ENCODE peak calls at places on chromosomes 12 and 14, in four cellular contexts. Y, O, B and P are unnamed samples.

GRCh38 chr12:56151672-56152131 is 685 bp upstream of the MYL6B start:
- DNase-seq in B (no peak), Y (peak; percentile 53), O (no peak), P (no peak)

GRCh38 chr14:84760506-84760905 is 769.4 kb upstream of the FLRT2 start:
- DNase-seq in Y (no peak), O (no peak), B (no peak), P (no peak)

GRCh38 chr12:103798586-103798985 is 42.4 kb downstream of the NT5DC3 start:
- DNase-seq in O (no peak), Y (no peak), B (no peak), P (no peak)

GRCh38 chr12:77294016-77294415 is 228.6 kb upstream of the E2F7 start:
- DNase-seq in Y (no peak), B (no peak), O (peak; percentile 73), P (no peak)

GRCh38 chr14:105859717-105860614 is 333.6 kb downstream of the TMEM121 start:
- DNase-seq in Y (no peak), O (no peak), B (no peak), P (no peak)

GRCh38 chr14:56235388-56235787 is 117.2 kb downstream of the PELI2 start:
- DNase-seq in B (no peak), Y (no peak), O (no peak), P (no peak)

GRCh38 chr14:91511014-91511466 is 930 bp upstream of the PPP4R3A start:
- DNase-seq in B (no peak), Y (no peak), O (no peak), P (no peak)

GRCh38 chr12:6104027-6104426 is 20.4 kb downstream of the VWF start:
- DNase-seq in Y (no peak), B (no peak), O (peak; percentile 47), P (no peak)

GRCh38 chr14:80658733-80659132 is 282.8 kb downstream of the CEP128 start:
- DNase-seq in O (no peak), B (no peak), Y (no peak), P (no peak)

GRCh38 chr12:26791328-26791791 is 41.6 kb downstream of the ITPR2 start:
- DNase-seq in Y (no peak), B (no peak), O (peak; percentile 62), P (no peak)

GRCh38 chr12:2936301-2936700 is 22.9 kb upstream of the TEAD4 start:
- DNase-seq in Y (no peak), O (no peak), B (no peak), P (no peak)

GRCh38 chr14:79161576-79161975 is 991.4 kb downstream of the NRXN3 start:
- DNase-seq in O (peak; percentile 22), Y (no peak), B (no peak), P (no peak)

GRCh38 chr12:42584539-42585174 is 4.9 kb downstream of the PRICKLE1 start:
- DNase-seq in Y (no peak), B (no peak), O (no peak), P (no peak)

GRCh38 chr14:64549805-64550538 is at the start of gene PPP1R36:
- DNase-seq in Y (no peak), B (peak; percentile 36), O (no peak), P (no peak)

GRCh38 chr14:54894995-54895394 is 7.6 kb downstream of the GCH1 start:
- DNase-seq in Y (no peak), B (no peak), O (peak; percentile 69), P (no peak)

GRCh38 chr12:114013601-114014345 is 47.6 kb upstream of the RBM19 start:
- DNase-seq in O (peak; percentile 11), B (no peak), Y (no peak), P (no peak)

GRCh38 chr12:41981758-41982157 is 162.9 kb downstream of the GXYLT1 start:
- DNase-seq in O (peak; percentile 49), Y (no peak), B (no peak), P (no peak)

GRCh38 chr14:103556976-103557758 is 5.3 kb downstream of the BAG5 start:
- DNase-seq in O (no peak), Y (no peak), B (no peak), P (no peak)

GRCh38 chr14:77044776-77045569 is 16.5 kb upstream of the IRF2BPL start:
- DNase-seq in O (no peak), Y (no peak), B (no peak), P (no peak)